ENCODE peak calls at places on chromosomes 16 and 17, in nine cellular contexts. S is heart right ventricle; X is A549; Q is psoas muscle; P is RWPE2; O is HCT116; Y is pancreas; A is CD4-positive, alpha-beta T cell; J is heart left ventricle. M is an unnamed sample.

GRCh38 chr17:31715436-31715835 is 143.6 kb downstream of the COPRS start:
- ATAC-seq in Y (no peak), P (no peak), Q (no peak), O (no peak), X (no peak), A (no peak), J (no peak), S (no peak), M (no peak)

GRCh38 chr16:57325458-57325857 is 33.1 kb upstream of the CCL22 start:
- ATAC-seq in Q (no peak), P (peak; percentile 36), J (no peak), X (no peak), S (no peak), Y (no peak), O (no peak), A (no peak), M (no peak)

GRCh38 chr17:13004336-13004735 is 13.5 kb downstream of the ELAC2 start:
- ATAC-seq in J (no peak), Q (no peak), O (no peak), Y (no peak), X (no peak), P (no peak), A (no peak), S (no peak), M (no peak)

GRCh38 chr17:82283208-82283749 is 9.8 kb upstream of the CSNK1D start:
- ATAC-seq in J (no peak), Y (no peak), A (no peak), S (no peak), Q (no peak), X (peak; percentile 57), O (peak; percentile 10), P (peak; percentile 71), M (no peak)

GRCh38 chr16:75575976-75576375 is 9.8 kb downstream of the GABARAPL2 start:
- ATAC-seq in S (no peak), A (no peak), J (no peak), Y (no peak), Q (no peak), O (no peak), P (no peak), X (no peak), M (no peak)

GRCh38 chr17:1070411-1070810 is 73.5 kb downstream of the TIMM22 start:
- ATAC-seq in J (no peak), A (no peak), Q (no peak), O (no peak), P (no peak), X (no peak), S (no peak), Y (no peak), M (no peak)

GRCh38 chr17:7502987-7503386 is 18.8 kb downstream of the POLR2A start:
- ATAC-seq in P (no peak), A (peak; percentile 39), Q (peak; percentile 53), Y (peak; percentile 5), S (no peak), O (peak; percentile 59), X (peak; percentile 62), J (no peak), M (no peak)

GRCh38 chr17:41967141-41967920 is 736 bp downstream of the CNP start:
- ATAC-seq in Y (peak; percentile 1), Q (peak; percentile 11), O (peak; percentile 0), P (no peak), S (no peak), A (peak; percentile 12), J (no peak), X (peak; percentile 8), M (peak; percentile 2)

GRCh38 chr17:64016248-64016784 is 4.1 kb downstream of the ICAM2 start:
- ATAC-seq in J (no peak), S (no peak), P (peak; percentile 38), X (peak; percentile 78), Q (no peak), A (no peak), Y (no peak), O (peak; percentile 80), M (no peak)

GRCh38 chr16:18050234-18050633 is 286.3 kb downstream of the NPIPA8 start:
- ATAC-seq in O (no peak), S (no peak), A (no peak), Q (no peak), Y (no peak), J (no peak), X (no peak), P (no peak), M (no peak)

GRCh38 chr16:30903002-30903401 is 6.6 kb downstream of the CTF1 start:
- ATAC-seq in P (no peak), S (no peak), Y (no peak), X (peak; percentile 5), J (peak; percentile 24), O (peak; percentile 16), A (peak; percentile 21), Q (no peak), M (no peak)

GRCh38 chr16:68972720-68973119 is 129.4 kb downstream of the TANGO6 start:
- ATAC-seq in P (peak; percentile 31), A (no peak), Q (no peak), S (no peak), O (peak; percentile 85), Y (no peak), X (peak; percentile 95), J (peak; percentile 72), M (no peak)

GRCh38 chr16:23967775-23968571 is 132.2 kb downstream of the PRKCB start:
- ATAC-seq in Q (no peak), Y (no peak), P (no peak), S (no peak), A (no peak), X (no peak), J (no peak), O (no peak), M (no peak)

GRCh38 chr17:82831818-82832200 is 8.0 kb downstream of the ZNF750 start:
- ATAC-seq in O (no peak), X (no peak), A (no peak), S (no peak), J (no peak), Q (no peak), P (no peak), Y (no peak), M (no peak)

GRCh38 chr16:57801098-57801855 is 1.0 kb downstream of the KIFC3 start:
- ATAC-seq in O (peak; percentile 69), Y (no peak), A (no peak), Q (peak; percentile 30), S (no peak), P (peak; percentile 71), J (peak; percentile 8), X (peak; percentile 37), M (peak; percentile 19)

GRCh38 chr16:53081032-53081424 is 26.2 kb downstream of the CHD9 start:
- ATAC-seq in S (no peak), P (peak; percentile 1), A (no peak), Y (no peak), X (peak; percentile 64), O (no peak), J (peak; percentile 24), Q (peak; percentile 18), M (no peak)

GRCh38 chr17:71438631-71439146 is 682.1 kb upstream of the SOX9 start:
- ATAC-seq in S (no peak), Q (no peak), J (no peak), A (no peak), Y (peak; percentile 60), P (peak; percentile 90), X (peak; percentile 89), O (peak; percentile 85), M (no peak)

GRCh38 chr17:34692932-34693331 is 113.5 kb downstream of the TMEM132E start:
- ATAC-seq in Q (no peak), P (peak; percentile 56), S (no peak), A (no peak), O (no peak), X (no peak), Y (no peak), J (no peak), M (no peak)

GRCh38 chr17:36657763-36658490 is 56.5 kb downstream of the MRM1 start:
- ATAC-seq in J (no peak), P (no peak), A (no peak), Y (no peak), O (peak; percentile 79), X (peak; percentile 34), Q (no peak), S (peak; percentile 43), M (peak; percentile 11)

GRCh38 chr16:1089822-1090619 is 6.0 kb downstream of the C1QTNF8 start:
- ATAC-seq in X (peak; percentile 89), S (peak; percentile 78), P (peak; percentile 75), J (peak; percentile 90), Q (peak; percentile 85), Y (peak; percentile 59), A (no peak), O (peak; percentile 67), M (peak; percentile 63)

GRCh38 chr17:75079023-75079373 is 8.8 kb upstream of the SLC16A5 start:
- ATAC-seq in J (no peak), A (no peak), Y (no peak), X (peak; percentile 56), O (peak; percentile 59), S (no peak), P (peak; percentile 15), Q (no peak), M (no peak)
- H3K27ac ChIP-seq in J (peak overlapping the region; percentile 89), A (no peak overlapping the region), Y (peak overlapping the region; percentile 77), X (peak overlapping the region; percentile 86), O (peak overlapping the region; percentile 100), S (no peak overlapping the region), P (peak overlapping the region; percentile 38), Q (no peak overlapping the region), M (no peak overlapping the region)

DNA sequence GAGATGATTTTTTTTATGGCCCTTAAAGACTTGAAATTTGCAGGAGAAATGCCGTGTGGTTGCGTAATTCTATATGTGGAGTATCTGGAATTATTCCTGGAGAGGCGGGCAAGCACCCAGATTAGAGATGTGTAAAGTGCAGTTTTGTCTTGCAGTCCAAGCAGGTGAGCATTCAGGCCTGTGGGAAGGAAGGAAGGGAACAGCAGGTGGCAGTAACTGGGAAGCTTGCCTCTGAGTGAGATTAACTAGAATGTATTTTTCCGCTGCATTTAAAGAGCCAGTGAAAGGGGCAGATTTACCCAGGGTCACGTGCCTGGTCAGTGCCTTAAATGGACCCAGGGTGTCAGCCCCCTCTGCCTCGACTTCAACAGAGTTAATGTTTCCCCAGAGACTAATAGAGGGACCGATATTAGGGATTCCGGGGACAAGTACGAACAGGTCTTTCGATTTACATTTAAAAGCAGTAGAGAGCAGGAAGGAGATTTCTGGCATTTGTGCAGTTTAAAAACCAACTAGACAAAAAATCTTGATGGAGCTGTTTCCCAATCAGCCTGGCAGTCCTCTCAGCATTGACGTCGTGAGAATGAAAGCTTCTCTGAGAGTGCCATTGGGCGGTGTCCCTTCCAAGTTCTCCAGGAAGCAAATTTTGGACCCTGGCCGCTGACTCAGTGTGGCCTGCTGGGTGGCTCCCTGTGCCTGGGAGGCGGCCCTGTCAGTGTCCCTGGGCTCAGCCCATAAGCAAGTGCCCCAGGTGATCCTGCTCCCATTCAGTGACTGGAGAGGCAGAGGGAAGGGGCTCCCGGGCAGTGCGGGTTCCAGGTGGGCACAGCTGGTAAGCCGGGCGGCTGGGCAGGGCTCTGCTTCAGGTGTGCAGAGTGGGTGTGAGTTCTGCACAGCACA is 38.2 kb downstream of the KSR1 start:
- ATAC-seq in Q (peak; percentile 89), O (peak; percentile 87), P (peak; percentile 82), S (peak; percentile 49), X (peak; percentile 83), A (no peak), J (peak; percentile 74), Y (peak; percentile 79), M (peak; percentile 86)
- TF ChIP-seq CTCF in Q (peak; percentile 61), O (peak; percentile 56), P (peak; percentile 67), S (peak; percentile 31), X (peak; percentile 82), A (no peak), J (peak; percentile 49), Y (no peak), M (no peak)

GRCh38 chr17:19287651-19288050 is 50.5 kb downstream of the EPN2 start:
- ATAC-seq in X (no peak), Q (no peak), S (no peak), J (no peak), P (no peak), A (no peak), O (no peak), Y (no peak), M (no peak)
- H3K27ac ChIP-seq in X (no peak overlapping the region), Q (no peak overlapping the region), S (no peak overlapping the region), J (peak overlapping the region; percentile 8), P (no peak overlapping the region), A (no peak overlapping the region), O (no peak overlapping the region), Y (no peak overlapping the region), M (peak overlapping the region; percentile 40)

GRCh38 chr16:83116274-83116892 is 489.6 kb downstream of the CDH13 start:
- ATAC-seq in S (no peak), Q (peak; percentile 15), A (no peak), Y (no peak), O (no peak), J (no peak), X (no peak), P (no peak), M (no peak)
- TF ChIP-seq CTCF in S (no peak), Q (no peak), A (no peak), Y (no peak), O (no peak), J (no peak), X (no peak), P (no peak), M (no peak)